ENCODE peak calls at places on chromosomes 7 and 10, in four cellular contexts. S is fibroblast of lung, R is cardiac muscle cell, O is ovary. L is an unnamed sample. For H3K4me1, the result is how much of the 10 kb centered on the place peaks cover.

GRCh38 chr7:27442446-27442845 is 199.8 kb downstream of the EVX1 start:
- DNase-seq in S (peak), R (no peak), O (no peak), L (peak)

GRCh38 chr10:22320591-22321155 is at the start of gene BMI1:
- DNase-seq in S (peak), R (peak), O (peak), L (peak)

GRCh38 chr10:110479710-110480109 is 18.0 kb upstream of the DUSP5 start:
- DNase-seq in S (no peak), R (no peak), O (no peak), L (no peak)

GRCh38 chr10:125159486-125159931 is 854 bp downstream of the CTBP2 start:
- DNase-seq in S (no peak), R (peak), O (peak), L (peak)

GRCh38 chr10:71525721-71526120 is 129.0 kb downstream of the CDH23 start:
- DNase-seq in S (no peak), R (no peak), O (no peak), L (no peak)

GRCh38 chr10:114708717-114709352 is 50.8 kb upstream of the ABLIM1 start:
- DNase-seq in S (peak), R (no peak), O (no peak), L (peak)

GRCh38 chr10:96044686-96045085 is 1.3 kb downstream of the CCNJ start:
- DNase-seq in S (peak), R (no peak), O (no peak), L (peak)

GRCh38 chr7:143279186-143280098 is 5.3 kb upstream of the TMEM139 start:
- DNase-seq in S (peak), R (no peak), O (no peak), L (peak)

GRCh38 chr7:130205084-130205947 is at the start of gene TMEM209:
- DNase-seq in S (peak), R (peak), O (peak), L (peak)

GRCh38 chr7:127962589-127963361 is 68.5 kb downstream of the LRRC4 start:
- DNase-seq in S (no peak), R (no peak), O (no peak), L (no peak)

GRCh38 chr7:132933076-132933466 is 148.8 kb downstream of the CHCHD3 start:
- DNase-seq in S (peak), R (no peak), O (no peak), L (peak)

GRCh38 chr7:99876491-99876890 is 342 bp downstream of the OR2AE1 start:
- DNase-seq in S (no peak), R (no peak), O (no peak), L (no peak)

GRCh38 chr7:41059796-41060195 is 643.1 kb downstream of the INHBA start:
- DNase-seq in S (no peak), R (no peak), O (no peak), L (no peak)

GRCh38 chr10:31650010-31650409 is 278.6 kb downstream of the ARHGAP12 start:
- DNase-seq in S (peak), R (no peak), O (peak), L (peak)

GRCh38 chr7:99312316-99313203 is 13.1 kb upstream of the ARPC1A start:
- DNase-seq in S (peak), R (peak), O (peak), L (peak)

GRCh38 chr7:144777005-144777814 is 58.6 kb downstream of the TPK1 start:
- DNase-seq in S (no peak), R (no peak), O (no peak), L (no peak)

GRCh38 chr7:38702002-38702535 is 70.9 kb upstream of the AMPH start:
- DNase-seq in S (no peak), R (no peak), O (no peak), L (no peak)

GRCh38 chr10:131871673-131872005 is 29.2 kb upstream of the PPP2R2D start:
- DNase-seq in S (no peak), R (no peak), O (no peak), L (no peak)

GRCh38 chr7:67019562-67020390 is 23.1 kb downstream of the TYW1 start:
- DNase-seq in S (peak), R (no peak), O (no peak), L (peak)

GRCh38 chr7:137313196-137313595 is 30.3 kb downstream of the PTN start:
- DNase-seq in S (peak), R (no peak), O (no peak), L (no peak)

GRCh38 chr7:37930226-37930948 is 9.9 kb downstream of the EPDR1 start:
- DNase-seq in S (peak), R (no peak), O (no peak), L (no peak)

GRCh38 chr7:140771826-140772225 is 75.3 kb downstream of the NDUFB2 start:
- DNase-seq in S (peak), R (no peak), O (no peak), L (no peak)

GRCh38 chr7:66921396-66921917 is 432 bp downstream of the TMEM248 start:
- DNase-seq in S (peak), R (peak), O (peak), L (peak)

GRCh38 chr10:75402486-75403143 is 1.1 kb upstream of the ZNF503 start:
- DNase-seq in S (no peak), R (peak), O (peak), L (no peak)

GRCh38 chr10:75400163-75400768 is 1.3 kb downstream of the ZNF503 start:
- DNase-seq in S (peak), R (peak), O (peak), L (no peak)

GRCh38 chr10:75403144-75404022 is 1.8 kb upstream of the ZNF503 start:
- DNase-seq in S (peak), R (peak), O (peak), L (no peak)

GRCh38 chr10:75400769-75401568 is 595 bp downstream of the ZNF503 start:
- DNase-seq in S (peak), R (peak), O (peak), L (no peak)

DNA sequence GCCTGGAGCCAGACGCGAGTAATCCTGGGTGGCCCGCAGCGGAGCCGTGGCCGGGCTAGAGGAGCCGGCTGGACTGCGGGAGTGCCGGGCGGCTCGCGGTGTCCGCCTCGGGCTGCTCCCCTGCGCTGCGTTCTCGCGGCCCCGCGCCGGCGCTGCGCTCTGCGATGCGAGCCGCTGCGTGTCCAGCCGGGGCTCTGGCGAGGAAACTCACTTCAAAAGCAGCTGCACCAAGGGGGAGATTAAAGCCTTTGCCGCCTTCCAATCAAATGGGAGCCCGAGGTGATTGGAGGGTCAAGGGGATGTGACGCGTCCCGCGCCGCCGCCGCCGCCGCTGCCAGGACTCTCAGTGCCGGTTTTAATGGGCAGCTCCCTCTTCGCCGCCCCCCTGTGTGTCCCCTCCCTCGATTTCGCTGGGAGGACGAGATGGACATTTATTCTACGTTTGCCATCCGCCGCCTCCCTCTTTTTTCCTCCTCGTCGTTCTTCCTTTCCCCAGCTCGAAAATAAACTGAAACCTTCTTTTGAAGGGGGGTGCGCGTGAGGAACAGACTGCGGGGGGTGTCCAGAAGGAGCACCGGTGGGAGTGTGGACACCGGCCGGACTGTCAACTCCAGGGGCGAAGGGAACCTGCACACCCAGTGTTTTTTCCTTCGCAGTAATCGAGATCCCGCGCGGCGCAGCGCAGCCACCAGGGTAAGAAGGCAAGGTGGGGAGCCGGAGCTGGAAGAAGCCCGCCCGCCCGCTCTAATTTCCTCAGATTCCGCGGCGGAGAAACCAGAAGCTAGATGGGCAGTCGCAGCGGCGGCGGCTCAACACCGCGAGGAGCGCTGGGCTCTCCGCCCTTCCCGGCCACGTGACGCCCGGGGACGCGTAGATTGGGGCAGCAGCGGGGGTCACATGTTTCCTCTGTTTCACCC is at the start of gene ZNF503:
- DNase-seq in S (peak), R (peak), O (peak), L (peak)
- TF ChIP-seq CTCF in S (peak), R (peak), O (peak), L (no peak)

GRCh38 chr10:103633846-103634245 is 140.3 kb downstream of the NEURL1 start:
- DNase-seq in S (no peak), R (no peak), O (no peak), L (no peak)
- H3K4me1 ChIP-seq in S (under half), R (under half), O (under half), L (under half)

GRCh38 chr10:106917452-106918055 is 247.0 kb downstream of the SORCS1 start:
- DNase-seq in S (no peak), R (peak), O (no peak), L (peak)

GRCh38 chr10:106925187-106925586 is 239.3 kb downstream of the SORCS1 start:
- DNase-seq in S (no peak), R (peak), O (no peak), L (no peak)

GRCh38 chr10:106920538-106920937 is 244.0 kb downstream of the SORCS1 start:
- DNase-seq in S (no peak), R (no peak), O (no peak), L (no peak)

DNA sequence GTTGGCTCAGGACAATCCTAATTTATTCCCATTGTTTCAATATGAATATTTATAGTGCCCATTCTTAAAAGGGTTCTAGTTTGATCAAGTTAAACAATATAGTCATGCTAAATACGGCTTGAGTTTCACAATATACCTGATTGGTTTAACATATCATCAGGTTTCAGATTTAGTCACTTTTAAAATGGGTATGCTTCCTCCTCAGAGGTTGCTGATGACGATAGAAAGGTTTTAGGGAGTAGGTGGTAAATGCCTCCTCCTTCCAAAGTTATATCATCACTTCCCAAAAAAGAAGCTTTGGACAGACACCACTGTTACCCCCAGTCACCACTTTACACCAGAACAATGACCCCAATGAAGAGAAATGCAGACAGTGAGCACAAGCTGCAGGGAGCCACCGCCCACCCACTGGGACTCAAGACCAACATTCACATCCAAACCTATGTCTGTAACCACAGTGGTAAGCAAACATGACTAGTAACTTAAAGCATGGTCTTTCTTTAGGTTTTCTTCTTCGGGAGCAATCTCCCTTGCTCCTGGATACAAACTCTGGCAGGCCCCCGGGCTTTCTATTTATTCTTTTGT is 244.6 kb downstream of the SORCS1 start:
- DNase-seq in S (no peak), R (no peak), O (no peak), L (no peak)
- H3K4me3 ChIP-seq in S (no peak), R (no peak), O (no peak), L (no peak)

DNA sequence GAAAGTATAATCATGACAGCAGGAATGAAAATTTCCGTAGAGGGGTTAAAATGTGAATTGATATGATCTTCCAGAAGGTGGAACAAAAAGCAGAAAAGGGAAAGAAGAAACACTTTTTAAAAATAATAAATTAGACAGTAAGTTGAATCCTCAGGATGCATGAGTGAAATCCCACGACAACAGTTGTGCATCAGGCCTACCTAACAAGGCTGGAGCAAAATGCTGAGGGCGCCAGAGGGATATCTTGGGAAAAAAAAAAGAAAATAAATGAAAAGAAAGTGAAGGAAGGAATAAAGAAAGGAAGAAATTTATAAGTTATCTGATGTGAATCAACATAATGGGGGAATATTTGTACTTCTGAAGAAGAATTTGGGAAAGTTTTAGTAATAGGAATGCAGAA is 13.0 kb upstream of the HUS1 start:
- DNase-seq in S (no peak), R (no peak), O (no peak), L (no peak)
- TF ChIP-seq CTCF in S (no peak), R (no peak), O (no peak), L (no peak)

DNA sequence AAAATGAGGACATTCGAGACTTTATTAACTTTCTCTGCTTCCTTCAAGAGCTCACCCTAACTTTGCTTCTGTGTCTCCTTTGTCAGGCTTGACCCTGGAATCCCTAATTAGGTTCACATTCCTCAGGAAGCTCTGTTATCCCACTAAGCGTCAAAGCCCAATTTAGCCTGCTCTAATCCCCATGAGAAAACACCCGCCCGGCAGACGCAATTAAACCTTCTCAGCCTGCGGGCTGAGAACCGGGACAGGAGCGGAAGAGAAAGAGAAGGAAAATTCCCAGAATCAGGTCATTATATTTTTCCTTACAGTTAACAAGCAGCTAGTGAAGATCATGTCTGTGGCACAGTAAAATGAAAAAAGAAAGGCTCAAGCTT is 93.0 kb downstream of the TNS3 start:
- DNase-seq in S (no peak), R (no peak), O (no peak), L (no peak)
- H3K4me1 ChIP-seq in S (under half), R (under half), O (under half), L (under half)

L was measured in A673.